ENCODE peak calls at places on chromosomes 2 and 18, in five cellular contexts. G is heart left ventricle, J is right lobe of liver, A is IMR-90, T is hepatocyte. H is an unnamed sample.

GRCh38 chr18:69616114-69616513 is 215.4 kb downstream of the DOK6 start:
- DNase-seq in T (no peak), A (no peak), J (no peak), G (no peak), H (no peak)

GRCh38 chr2:46978696-46979095 is 63.1 kb upstream of the MCFD2 start:
- DNase-seq in T (no peak), A (no peak), G (peak; percentile 4), J (no peak), H (no peak)

GRCh38 chr2:3023531-3023930 is 354.1 kb downstream of the EIPR1 start:
- DNase-seq in G (no peak), A (no peak), T (no peak), J (peak; percentile 28), H (peak; percentile 31)

GRCh38 chr2:162840598-162841246 is 2.2 kb upstream of the KCNH7 start:
- DNase-seq in G (peak; percentile 29), J (peak; percentile 62), A (peak; percentile 38), T (peak; percentile 90), H (no peak)

GRCh38 chr2:162424816-162425215 is 80.9 kb downstream of the GCA start:
- DNase-seq in A (no peak), T (no peak), G (no peak), J (no peak), H (no peak)

GRCh38 chr2:234670052-234670451 is 173.2 kb upstream of the ARL4C start:
- DNase-seq in G (no peak), A (peak; percentile 94), J (no peak), T (no peak), H (no peak)

GRCh38 chr2:8098476-8098875 is 583.4 kb upstream of the ID2 start:
- DNase-seq in G (no peak), J (no peak), A (no peak), T (no peak), H (no peak)

GRCh38 chr2:28586864-28587263 is 91.0 kb downstream of the PLB1 start:
- DNase-seq in G (no peak), J (no peak), T (no peak), A (no peak), H (peak; percentile 57)

GRCh38 chr2:18578033-18578432 is 11.3 kb downstream of the NT5C1B start:
- DNase-seq in J (no peak), G (no peak), A (peak; percentile 34), T (no peak), H (no peak)

GRCh38 chr2:219111375-219112069 is 49.1 kb downstream of the NHEJ1 start:
- DNase-seq in A (no peak), G (no peak), J (peak; percentile 72), T (no peak), H (no peak)

GRCh38 chr18:24764766-24765165 is 304.3 kb downstream of the HRH4 start:
- DNase-seq in J (no peak), A (peak; percentile 66), T (no peak), G (no peak), H (no peak)

GRCh38 chr2:47028171-47028570 is 112.6 kb upstream of the MCFD2 start:
- DNase-seq in T (no peak), J (no peak), A (no peak), G (peak; percentile 82), H (no peak)

GRCh38 chr2:98403878-98404277 is 40.8 kb upstream of the INPP4A start:
- DNase-seq in J (no peak), G (no peak), A (no peak), T (no peak), H (no peak)

GRCh38 chr2:150167711-150168110 is 319.8 kb downstream of the RND3 start:
- DNase-seq in J (no peak), G (no peak), A (peak; percentile 77), T (peak; percentile 11), H (no peak)

GRCh38 chr2:100704156-100704555 is 115.8 kb upstream of the NPAS2 start:
- DNase-seq in G (no peak), T (no peak), J (no peak), A (no peak), H (no peak)

GRCh38 chr18:49207373-49207772 is 253.1 kb downstream of the DYM start:
- DNase-seq in A (peak; percentile 54), G (no peak), J (no peak), T (no peak), H (no peak)

GRCh38 chr18:23618862-23619387 is 32.6 kb upstream of the NPC1 start:
- DNase-seq in J (peak; percentile 61), T (peak; percentile 54), G (no peak), A (no peak), H (no peak)

GRCh38 chr18:57776767-57777166 is 26.3 kb downstream of the ATP8B1 start:
- DNase-seq in A (no peak), J (no peak), G (no peak), T (no peak), H (no peak)

GRCh38 chr18:80247403-80247916 is at the start of gene PARD6G:
- DNase-seq in T (peak; percentile 95), A (peak; percentile 60), J (peak; percentile 91), G (peak; percentile 90), H (peak; percentile 83)

GRCh38 chr18:11177382-11177781 is 28.0 kb upstream of the PIEZO2 start:
- DNase-seq in J (no peak), G (no peak), A (no peak), T (no peak), H (no peak)

GRCh38 chr2:232368311-232368731 is 10.2 kb upstream of the ALPP start:
- DNase-seq in A (peak; percentile 34), J (no peak), T (peak; percentile 22), G (no peak), H (no peak)

GRCh38 chr2:119407430-119408220 is 24.0 kb upstream of the TMEM37 start:
- DNase-seq in G (peak; percentile 28), J (peak; percentile 64), A (peak; percentile 58), T (peak; percentile 76), H (no peak)

GRCh38 chr18:78960709-78961108 is 18.9 kb upstream of the SALL3 start:
- DNase-seq in G (no peak), A (no peak), J (no peak), T (no peak), H (no peak)

GRCh38 chr2:241997017-241997416 is 127.5 kb downstream of the RTP5 start:
- DNase-seq in J (no peak), T (no peak), G (no peak), A (no peak), H (peak; percentile 17)

GRCh38 chr18:67133669-67134068 is 382.9 kb downstream of the DSEL start:
- DNase-seq in G (no peak), J (no peak), T (no peak), A (no peak), H (no peak)

GRCh38 chr2:171702781-171703556 is 15.7 kb downstream of the DYNC1I2 start:
- DNase-seq in A (peak; percentile 49), G (no peak), J (no peak), T (no peak), H (no peak)

GRCh38 chr2:63872571-63873328 is 31.1 kb downstream of the UGP2 start:
- DNase-seq in J (no peak), T (no peak), A (no peak), G (peak; percentile 57), H (no peak)

GRCh38 chr2:88227446-88227845 is 57.3 kb downstream of the THNSL2 start:
- DNase-seq in G (no peak), J (no peak), T (no peak), A (no peak), H (no peak)

GRCh38 chr2:232838406-232838874 is 31.6 kb upstream of the SNORC start:
- DNase-seq in G (no peak), J (no peak), T (peak; percentile 23), A (peak; percentile 29), H (no peak)

GRCh38 chr2:216897561-216898203 is 37.8 kb upstream of the TNP1 start:
- DNase-seq in T (no peak), J (no peak), G (no peak), A (peak; percentile 12), H (no peak)

DNA sequence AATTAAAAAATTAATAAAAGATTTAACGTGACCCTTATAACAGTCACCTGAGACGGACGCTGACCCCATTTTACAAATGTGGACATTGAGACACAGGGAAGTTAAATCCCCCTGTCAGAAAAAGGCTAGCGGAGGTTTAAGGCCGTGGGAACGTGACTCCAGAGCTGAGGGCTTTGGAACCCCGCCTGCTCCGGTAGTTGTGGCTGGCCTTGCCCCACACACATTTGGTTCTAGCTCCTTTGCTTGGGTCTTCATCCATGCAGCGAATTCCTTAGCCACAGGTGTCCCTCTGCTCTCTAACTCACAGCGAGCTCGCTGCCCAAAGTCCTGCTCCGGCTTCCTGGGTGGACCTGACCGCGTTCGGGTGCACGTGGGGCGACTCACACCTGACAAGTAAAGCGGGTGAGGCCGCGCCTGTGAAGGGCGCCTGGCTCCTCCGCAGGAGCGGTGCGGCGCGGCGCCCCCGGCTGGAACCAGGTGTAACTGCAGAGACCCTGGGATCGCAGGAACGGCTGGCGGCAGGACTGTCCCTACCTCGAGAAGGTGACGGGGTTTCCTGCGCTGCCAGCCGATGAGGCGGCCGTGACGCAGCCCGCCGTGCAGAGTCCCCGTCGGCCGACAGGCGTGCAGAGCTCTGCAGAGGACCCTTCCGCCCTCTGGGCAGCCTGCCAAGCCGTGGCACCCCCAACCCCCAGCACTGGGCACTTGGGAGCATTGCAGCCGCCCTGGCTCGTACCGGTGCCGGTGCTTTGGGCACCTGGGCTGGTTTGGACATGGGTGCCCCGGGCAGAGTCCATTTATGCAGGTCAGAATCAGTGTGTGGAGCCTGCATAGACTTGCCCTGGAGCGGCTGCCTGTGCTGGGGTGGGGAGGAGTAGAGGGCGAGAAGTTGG is 2.4 kb upstream of the PROC start:
- DNase-seq in A (no peak), T (peak; percentile 92), G (peak; percentile 62), J (peak; percentile 93), H (peak; percentile 72)
- H3K4me3 ChIP-seq in A (no peak overlapping the region), T (no peak overlapping the region), G (peak overlapping the region; percentile 48), J (peak overlapping the region; percentile 53), H (peak overlapping the region; percentile 62)

GRCh38 chr2:1787799-1788477 is 43.6 kb upstream of the PXDN start:
- DNase-seq in J (no peak), A (no peak), G (no peak), T (no peak), H (no peak)
- H3K27ac ChIP-seq in J (no peak overlapping the region), A (no peak overlapping the region), G (no peak overlapping the region), T (no peak overlapping the region), H (no peak overlapping the region)

GRCh38 chr2:70188460-70188859 is 2.4 kb downstream of the C2orf42 start:
- DNase-seq in A (no peak), T (peak; percentile 46), J (no peak), G (no peak), H (no peak)

GRCh38 chr2:70190086-70190412 is 770 bp downstream of the C2orf42 start:
- DNase-seq in G (no peak), T (peak; percentile 35), A (peak; percentile 33), J (no peak), H (no peak)

GRCh38 chr2:70192516-70192915 is 1.7 kb upstream of the C2orf42 start:
- DNase-seq in J (no peak), G (no peak), A (no peak), T (no peak), H (no peak)

GRCh38 chr2:70190413-70191243 is at the start of gene C2orf42:
- DNase-seq in A (peak; percentile 98), T (peak; percentile 98), J (peak; percentile 97), G (peak; percentile 97), H (peak; percentile 97)

GRCh38 chr2:70191244-70191735 is 471 bp upstream of the C2orf42 start:
- DNase-seq in J (no peak), G (no peak), A (no peak), T (no peak), H (no peak)
- H3K4me3 ChIP-seq in J (peak overlapping the region; percentile 92), G (peak overlapping the region; percentile 79), A (peak overlapping the region; percentile 34), T (no peak overlapping the region), H (peak overlapping the region; percentile 84)

DNA sequence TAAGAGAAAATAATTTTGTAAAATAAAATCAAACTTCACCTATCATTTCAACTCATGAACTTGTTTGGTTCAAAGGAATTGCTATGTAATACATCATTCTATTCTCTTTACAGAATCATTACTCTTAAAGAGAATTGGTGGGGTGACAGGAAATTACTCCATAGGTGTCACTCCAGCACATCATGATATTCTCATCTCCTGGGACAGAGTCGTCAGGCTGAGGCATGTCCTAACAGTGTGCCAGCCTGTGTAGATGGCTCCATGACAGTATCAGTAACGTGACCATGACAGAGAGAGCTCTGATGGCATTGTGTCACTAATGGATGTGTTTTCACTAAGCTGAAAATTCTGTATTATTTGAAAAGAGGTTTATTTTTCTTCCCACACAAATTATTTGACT is 13.9 kb downstream of the SPATS2L start:
- DNase-seq in T (no peak), G (no peak), J (no peak), A (no peak), H (no peak)
- H3K27ac ChIP-seq in T (peak overlapping the region; percentile 66), G (no peak overlapping the region), J (no peak overlapping the region), A (peak overlapping the region; percentile 74), H (no peak overlapping the region)

H was measured in coronary artery.